ENCODE peak calls at places on chromosomes 1 and 21, in nine cellular contexts. I, C, W, J, Z, G, A, B and H are unnamed samples.

GRCh38 chr1:15469836-15470495 is 5.9 kb upstream of the CELA2B start:
- DNase-seq in A (no peak), C (no peak), Z (no peak), G (no peak), J (no peak), B (no peak), W (no peak), I (no peak), H (no peak)

GRCh38 chr1:198599749-198600148 is 39.1 kb upstream of the PTPRC start:
- DNase-seq in G (no peak), I (no peak), B (no peak), J (no peak), A (no peak), C (no peak), Z (no peak), W (no peak), H (no peak)

GRCh38 chr21:29521872-29522271 is 223.2 kb downstream of the BACH1 start:
- DNase-seq in J (no peak), C (no peak), G (no peak), A (no peak), I (no peak), Z (no peak), W (no peak), B (no peak), H (no peak)

GRCh38 chr1:55876276-55877060 is 661.3 kb upstream of the USP24 start:
- DNase-seq in I (no peak), C (peak), B (peak), G (no peak), W (no peak), A (no peak), J (no peak), Z (no peak), H (no peak)

GRCh38 chr21:44353200-44353970 is at the start of gene TRPM2:
- DNase-seq in B (no peak), A (peak), C (no peak), Z (no peak), G (no peak), W (no peak), J (no peak), I (no peak), H (peak)

GRCh38 chr1:115564201-115564600 is 77.6 kb upstream of the VANGL1 start:
- DNase-seq in C (no peak), J (no peak), I (peak), B (no peak), A (no peak), Z (no peak), W (no peak), G (no peak), H (no peak)

GRCh38 chr1:183554577-183554976 is 35.7 kb downstream of the NCF2 start:
- DNase-seq in G (no peak), J (no peak), A (no peak), Z (no peak), W (no peak), B (no peak), I (no peak), C (no peak), H (no peak)

GRCh38 chr1:117014209-117014608 is 12.6 kb downstream of the CD101 start:
- DNase-seq in W (peak), B (no peak), A (no peak), I (no peak), J (no peak), C (no peak), Z (no peak), G (no peak), H (no peak)

GRCh38 chr1:228222548-228222947 is 14.7 kb downstream of the OBSCN start:
- DNase-seq in G (peak), J (no peak), A (no peak), I (no peak), C (no peak), Z (no peak), W (no peak), B (no peak), H (no peak)

GRCh38 chr1:156750932-156751723 is at the start of gene HDGF:
- DNase-seq in I (peak), A (peak), C (peak), Z (no peak), B (peak), J (no peak), G (no peak), W (no peak), H (no peak)

GRCh38 chr1:3598051-3598471 is 13.2 kb downstream of the MEGF6 start:
- DNase-seq in I (no peak), C (no peak), W (peak), Z (no peak), G (no peak), J (no peak), A (no peak), B (peak), H (no peak)

GRCh38 chr21:33839167-33839716 is 76.4 kb downstream of the ATP5PO start:
- DNase-seq in Z (no peak), C (no peak), J (no peak), W (no peak), I (no peak), B (no peak), A (no peak), G (no peak), H (no peak)

GRCh38 chr1:78673120-78673519 is 23.5 kb downstream of the IFI44 start:
- DNase-seq in G (no peak), C (no peak), W (no peak), B (no peak), I (peak), A (no peak), J (no peak), Z (no peak), H (no peak)

GRCh38 chr1:156911587-156912298 is 8.7 kb upstream of the LRRC71 start:
- DNase-seq in B (no peak), G (no peak), J (no peak), I (no peak), C (no peak), Z (no peak), W (no peak), A (no peak), H (no peak)

GRCh38 chr21:25708467-25709065 is 26.1 kb downstream of the ATP5PF start:
- DNase-seq in W (peak), A (peak), J (peak), Z (no peak), G (no peak), C (no peak), I (peak), B (peak), H (no peak)

GRCh38 chr1:155134322-155134721 is 1.3 kb upstream of the SLC50A1 start:
- DNase-seq in G (no peak), Z (no peak), J (no peak), I (no peak), A (no peak), W (no peak), C (no peak), B (no peak), H (no peak)

GRCh38 chr1:1606232-1606631 is 6.3 kb upstream of the FNDC10 start:
- DNase-seq in Z (no peak), B (no peak), C (no peak), I (peak), A (no peak), J (no peak), W (no peak), G (no peak), H (no peak)

GRCh38 chr1:84803604-84804003 is 89.4 kb downstream of the LPAR3 start:
- DNase-seq in C (no peak), Z (no peak), A (no peak), I (no peak), W (no peak), G (no peak), B (no peak), J (no peak), H (no peak)

GRCh38 chr1:20712210-20712577 is 5.6 kb downstream of the KIF17 start:
- DNase-seq in G (no peak), I (no peak), Z (no peak), W (no peak), A (no peak), J (no peak), C (no peak), B (no peak), H (no peak)

GRCh38 chr1:230048922-230049321 is 18.1 kb upstream of the GALNT2 start:
- DNase-seq in Z (no peak), G (no peak), A (no peak), B (no peak), J (no peak), C (no peak), I (no peak), W (no peak), H (no peak)

GRCh38 chr1:24199291-24199900 is 12.3 kb upstream of the IFNLR1 start:
- DNase-seq in Z (peak), I (peak), J (peak), C (peak), B (peak), W (peak), G (no peak), A (peak), H (peak)

GRCh38 chr1:201042663-201043461 is 19.3 kb upstream of the KIF21B start:
- DNase-seq in Z (peak), A (peak), C (no peak), G (no peak), I (peak), J (peak), B (peak), W (peak), H (peak)

GRCh38 chr1:43530483-43531452 is at the start of gene PTPRF:
- DNase-seq in Z (no peak), J (no peak), I (peak), B (peak), A (no peak), G (peak), W (peak), C (peak), H (no peak)